ENCODE peak calls at places on chromosomes 12 and 14, in six cellular contexts. F is astrocyte of the cerebellum, X is A673, U is dorsolateral prefrontal cortex, C is BE2C, K is body of pancreas. V is an unnamed sample.

GRCh38 chr12:65685514-65685913 is 138.8 kb upstream of the HMGA2 start:
- DNase-seq in U (no peak), C (no peak), X (peak), K (no peak), F (no peak), V (peak)

GRCh38 chr14:22070119-22070982 is 396.7 kb upstream of the OR4E1 start:
- DNase-seq in X (peak), U (no peak), C (no peak), K (peak), F (no peak), V (no peak)

GRCh38 chr14:44962573-44963528 is 861 bp downstream of the TOGARAM1 start:
- DNase-seq in C (no peak), U (peak), X (peak), F (peak), K (peak), V (no peak)

GRCh38 chr14:101130861-101131260 is 227.3 kb upstream of the RTL1 start:
- DNase-seq in U (no peak), X (no peak), F (no peak), K (no peak), C (no peak), V (no peak)

GRCh38 chr14:21078287-21078686 is 8.2 kb downstream of the ARHGEF40 start:
- DNase-seq in U (peak), X (no peak), C (no peak), K (no peak), F (no peak), V (no peak)

GRCh38 chr12:120705618-120706017 is 4.6 kb upstream of the UNC119B start:
- DNase-seq in X (no peak), C (no peak), K (peak), F (no peak), U (no peak), V (no peak)

GRCh38 chr12:24361860-24362581 is 412.6 kb upstream of the SOX5 start:
- DNase-seq in X (no peak), U (no peak), F (no peak), K (no peak), C (no peak), V (no peak)

GRCh38 chr12:112386726-112387125 is 4.5 kb upstream of the HECTD4 start:
- DNase-seq in F (no peak), C (no peak), X (peak), U (no peak), K (no peak), V (peak)

GRCh38 chr14:92607251-92607650 is 93.7 kb downstream of the RIN3 start:
- DNase-seq in C (no peak), K (no peak), F (no peak), X (no peak), U (no peak), V (no peak)

GRCh38 chr12:54217774-54218221 is 29.0 kb upstream of the SMUG1 start:
- DNase-seq in U (peak), C (no peak), K (no peak), X (peak), F (no peak), V (no peak)

GRCh38 chr14:32508281-32508680 is 179.2 kb downstream of the AKAP6 start:
- DNase-seq in U (no peak), F (no peak), X (peak), C (no peak), K (no peak), V (no peak)

GRCh38 chr12:57469334-57470164 is 10.0 kb downstream of the GLI1 start:
- DNase-seq in C (no peak), U (no peak), X (no peak), F (no peak), K (no peak), V (no peak)

GRCh38 chr12:91819132-91819447 is 326.6 kb downstream of the BTG1 start:
- DNase-seq in U (no peak), F (no peak), C (no peak), K (peak), X (no peak), V (no peak)

GRCh38 chr14:23555882-23556699 is at the start of gene THTPA:
- DNase-seq in U (peak), K (peak), X (peak), F (peak), C (peak), V (peak)

GRCh38 chr12:102549691-102550090 is 69.3 kb upstream of the IGF1 start:
- DNase-seq in F (no peak), K (no peak), U (no peak), C (no peak), X (no peak), V (no peak)

GRCh38 chr14:101705733-101706508 is 55.6 kb upstream of the PPP2R5C start:
- DNase-seq in F (no peak), X (peak), K (peak), U (no peak), C (no peak), V (no peak)

GRCh38 chr14:61545716-61546455 is 149.4 kb upstream of the HIF1A start:
- DNase-seq in X (no peak), F (no peak), K (no peak), C (no peak), U (peak), V (no peak)

GRCh38 chr12:1531160-1531653 is 63.2 kb downstream of the FBXL14 start:
- DNase-seq in F (no peak), U (no peak), K (peak), C (no peak), X (no peak), V (no peak)

GRCh38 chr14:75399819-75400678 is 27.8 kb upstream of the JDP2 start:
- DNase-seq in F (no peak), K (peak), C (peak), X (peak), U (peak), V (no peak)

GRCh38 chr12:102365365-102365764 is 115.0 kb downstream of the IGF1 start:
- DNase-seq in K (no peak), F (no peak), C (no peak), U (no peak), X (no peak), V (no peak)

GRCh38 chr14:99548871-99549270 is 55.1 kb downstream of the CCDC85C start:
- DNase-seq in C (no peak), U (no peak), F (no peak), X (no peak), K (no peak), V (no peak)

GRCh38 chr12:32702470-32702869 is 23.4 kb downstream of the DNM1L start:
- DNase-seq in F (no peak), X (no peak), K (no peak), U (no peak), C (no peak), V (peak)

GRCh38 chr14:101018561-101019290 is 115.2 kb upstream of the RTL1 start:
- DNase-seq in K (peak), C (no peak), X (no peak), F (no peak), U (no peak), V (no peak)

GRCh38 chr12:113462117-113462774 is 9.4 kb downstream of the LHX5 start:
- DNase-seq in U (peak), C (peak), K (peak), F (peak), X (peak), V (peak)

GRCh38 chr12:113463746-113464743 is 7.6 kb downstream of the LHX5 start:
- DNase-seq in K (no peak), U (no peak), F (no peak), X (no peak), C (no peak), V (no peak)

GRCh38 chr12:113464852-113465719 is 6.6 kb downstream of the LHX5 start:
- DNase-seq in X (no peak), U (no peak), F (no peak), K (no peak), C (no peak), V (no peak)

GRCh38 chr12:113461666-113462065 is 10.0 kb downstream of the LHX5 start:
- DNase-seq in U (no peak), X (peak), F (no peak), C (no peak), K (no peak), V (no peak)

GRCh38 chr12:113462880-113463745 is 8.6 kb downstream of the LHX5 start:
- DNase-seq in F (no peak), U (no peak), K (no peak), C (no peak), X (no peak), V (no peak)
- H3K4me3 ChIP-seq in F (no peak), U (no peak), K (no peak), C (no peak), X (no peak), V (no peak)

GRCh38 chr12:53174881-53175491 is 5.5 kb upstream of the ZNF740 start:
- DNase-seq in U (no peak), X (peak), C (no peak), K (peak), F (no peak), V (no peak)
- TF ChIP-seq CTCF in U (peak), X (peak), C (peak), K (peak), F (peak), V (peak)

GRCh38 chr14:94025720-94026119 is 420 bp upstream of the OTUB2 start:
- DNase-seq in K (no peak), U (no peak), X (no peak), C (no peak), F (no peak), V (no peak)
- H3K4me3 ChIP-seq in K (no peak), U (peak), X (peak), C (peak), F (peak), V (no peak)

GRCh38 chr12:93578221-93578620 is 5.7 kb downstream of the SOCS2 start:
- DNase-seq in C (no peak), X (no peak), F (no peak), K (no peak), U (no peak), V (no peak)

GRCh38 chr12:93573552-93574223 is 1.2 kb downstream of the SOCS2 start:
- DNase-seq in K (no peak), X (no peak), U (no peak), C (no peak), F (no peak), V (no peak)

GRCh38 chr12:93580682-93581081 is 8.2 kb downstream of the SOCS2 start:
- DNase-seq in U (no peak), C (no peak), X (no peak), K (no peak), F (no peak), V (no peak)

GRCh38 chr12:93581370-93581769 is 8.9 kb downstream of the SOCS2 start:
- DNase-seq in C (no peak), U (no peak), X (no peak), K (no peak), F (no peak), V (no peak)

DNA sequence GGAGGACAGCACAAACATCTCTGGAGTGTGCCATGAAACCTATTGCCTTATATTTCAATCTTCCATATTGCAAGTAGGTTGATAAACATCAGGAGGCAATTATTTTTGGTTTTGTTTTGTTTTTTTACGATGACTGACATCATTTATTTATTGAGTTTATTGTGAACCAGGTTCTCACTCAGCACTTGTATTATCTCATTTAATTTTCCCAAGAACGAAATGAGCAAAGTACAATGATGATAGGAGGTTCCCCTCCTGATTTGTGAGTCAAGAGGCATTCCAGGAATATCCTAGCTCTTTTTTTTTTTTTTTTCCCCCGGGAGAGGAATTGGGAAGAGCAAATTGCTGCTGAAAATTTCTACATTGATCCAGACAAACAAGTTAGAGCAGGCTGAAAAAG is 4.7 kb downstream of the SOCS2 start:
- DNase-seq in K (no peak), U (no peak), F (no peak), X (no peak), C (no peak), V (no peak)
- TF ChIP-seq CTCF in K (no peak), U (no peak), F (no peak), X (no peak), C (no peak), V (no peak)

GRCh38 chr12:9864913-9865675 is 4.1 kb downstream of the CLEC2B start:
- DNase-seq in U (no peak), F (no peak), K (no peak), C (no peak), X (peak), V (no peak)
- H3K4me3 ChIP-seq in U (no peak), F (no peak), K (no peak), C (no peak), X (peak), V (no peak)